ENCODE peak calls at places on chromosomes 6 and 20, in five cellular contexts. A is mesendoderm; V is HepG2; Y is breast epithelium; G is CD8-positive, alpha-beta T cell. D is an unnamed sample.

GRCh38 chr20:52859156-52859887 is 112.8 kb upstream of the TSHZ2 start:
- DNase-seq in G (no peak), A (peak; percentile 28), Y (no peak), V (no peak), D (no peak)

GRCh38 chr6:29702519-29703103 is 20.6 kb upstream of the HLA-F start:
- DNase-seq in Y (no peak), G (peak; percentile 69), V (peak; percentile 19), A (peak; percentile 79), D (peak; percentile 79)

GRCh38 chr6:145406733-145407256 is 328.5 kb downstream of the EPM2A start:
- DNase-seq in A (no peak), V (no peak), Y (no peak), G (no peak), D (no peak)

GRCh38 chr6:69164564-69165252 is 529.6 kb downstream of the ADGRB3 start:
- DNase-seq in Y (no peak), V (no peak), G (no peak), A (peak; percentile 78), D (no peak)

GRCh38 chr6:12873706-12874105 is 157.1 kb downstream of the PHACTR1 start:
- DNase-seq in Y (no peak), V (no peak), A (no peak), G (no peak), D (no peak)

GRCh38 chr20:51680067-51680749 is 88.0 kb downstream of the ATP9A start:
- DNase-seq in V (no peak), A (no peak), G (no peak), Y (no peak), D (no peak)

GRCh38 chr20:38896009-38896594 is 30.1 kb upstream of the FAM83D start:
- DNase-seq in A (no peak), Y (no peak), G (no peak), V (no peak), D (no peak)

GRCh38 chr6:127328043-127328442 is 15.4 kb downstream of the ECHDC1 start:
- DNase-seq in A (no peak), Y (no peak), G (no peak), V (no peak), D (no peak)

GRCh38 chr6:1724616-1725015 is 114.9 kb downstream of the FOXC1 start:
- DNase-seq in Y (peak; percentile 84), V (no peak), G (no peak), A (peak; percentile 62), D (peak; percentile 82)

GRCh38 chr6:44672086-44672485 is 284.6 kb downstream of the CDC5L start:
- DNase-seq in V (no peak), Y (no peak), G (no peak), A (no peak), D (no peak)

GRCh38 chr6:119078449-119079287 is at the start of gene FAM184A:
- DNase-seq in G (peak; percentile 53), V (peak; percentile 55), A (peak; percentile 79), Y (peak; percentile 27), D (peak; percentile 38)

GRCh38 chr6:26607434-26608230 is 10.9 kb downstream of the ABT1 start:
- DNase-seq in A (peak; percentile 68), Y (no peak), V (peak; percentile 72), G (peak; percentile 37), D (peak; percentile 78)

GRCh38 chr6:16700202-16700997 is 60.9 kb downstream of the ATXN1 start:
- DNase-seq in A (peak; percentile 40), G (no peak), Y (no peak), V (no peak), D (no peak)

GRCh38 chr20:58408603-58409246 is 19.7 kb downstream of the VAPB start:
- DNase-seq in A (no peak), G (no peak), V (peak; percentile 88), Y (no peak), D (no peak)

GRCh38 chr20:2914160-2914559 is 40.9 kb downstream of the PTPRA start:
- DNase-seq in V (peak; percentile 71), A (no peak), G (no peak), Y (no peak), D (no peak)

GRCh38 chr6:8102122-8102958 is at the start of gene EEF1E1:
- DNase-seq in Y (peak; percentile 94), A (peak; percentile 99), G (peak; percentile 97), V (peak; percentile 97), D (peak; percentile 99)
- H3K27ac ChIP-seq in Y (peak within 1 kb of the TSS; percentile 72), A (peak within 1 kb of the TSS; percentile 23), G (peak within 1 kb of the TSS; percentile 79), V (peak within 1 kb of the TSS; percentile 79), D (peak within 1 kb of the TSS; percentile 40)

GRCh38 chr6:154686162-154686561 is 47.1 kb upstream of the SCAF8 start:
- DNase-seq in V (no peak), Y (no peak), A (no peak), G (no peak), D (no peak)
- H3K4me1 ChIP-seq in V (no peaks in the 10 kb centered on the region), Y (no peaks in the 10 kb centered on the region), A (no peaks in the 10 kb centered on the region), G (no peaks in the 10 kb centered on the region), D (no peaks in the 10 kb centered on the region)

GRCh38 chr6:125210667-125211066 is 57.1 kb downstream of the TPD52L1 start:
- DNase-seq in Y (no peak), A (no peak), G (no peak), V (no peak), D (no peak)

GRCh38 chr6:125208625-125209249 is 55.2 kb downstream of the TPD52L1 start:
- DNase-seq in A (no peak), Y (no peak), G (no peak), V (no peak), D (no peak)

GRCh38 chr6:125206389-125206788 is 52.8 kb downstream of the TPD52L1 start:
- DNase-seq in G (no peak), A (no peak), Y (no peak), V (no peak), D (no peak)

GRCh38 chr6:125205931-125206330 is 52.4 kb downstream of the TPD52L1 start:
- DNase-seq in V (no peak), A (no peak), Y (no peak), G (no peak), D (no peak)

DNA sequence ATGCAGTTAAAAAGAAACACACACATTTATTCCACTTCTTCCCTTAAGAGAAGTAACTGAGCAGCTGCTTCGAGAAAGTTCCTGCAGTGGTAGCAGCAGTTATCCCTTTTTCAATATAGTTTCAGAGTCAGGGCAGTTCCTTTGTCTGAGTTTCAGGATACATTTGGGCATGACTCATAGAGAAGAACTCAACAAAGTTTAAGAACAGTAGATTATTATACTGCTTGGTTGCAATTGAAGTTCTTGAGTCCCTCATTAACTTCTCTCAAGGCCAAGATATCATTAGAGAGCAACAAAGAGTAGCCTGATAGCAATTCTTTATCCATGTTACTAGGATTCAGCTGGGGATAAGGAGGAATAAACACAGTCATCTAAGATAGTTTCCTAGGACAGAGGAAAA is 54.4 kb downstream of the TPD52L1 start:
- DNase-seq in G (no peak), A (no peak), Y (no peak), V (no peak), D (no peak)
- H3K27ac ChIP-seq in G (no peak overlapping the region), A (no peak overlapping the region), Y (no peak overlapping the region), V (no peak overlapping the region), D (no peak overlapping the region)

DNA sequence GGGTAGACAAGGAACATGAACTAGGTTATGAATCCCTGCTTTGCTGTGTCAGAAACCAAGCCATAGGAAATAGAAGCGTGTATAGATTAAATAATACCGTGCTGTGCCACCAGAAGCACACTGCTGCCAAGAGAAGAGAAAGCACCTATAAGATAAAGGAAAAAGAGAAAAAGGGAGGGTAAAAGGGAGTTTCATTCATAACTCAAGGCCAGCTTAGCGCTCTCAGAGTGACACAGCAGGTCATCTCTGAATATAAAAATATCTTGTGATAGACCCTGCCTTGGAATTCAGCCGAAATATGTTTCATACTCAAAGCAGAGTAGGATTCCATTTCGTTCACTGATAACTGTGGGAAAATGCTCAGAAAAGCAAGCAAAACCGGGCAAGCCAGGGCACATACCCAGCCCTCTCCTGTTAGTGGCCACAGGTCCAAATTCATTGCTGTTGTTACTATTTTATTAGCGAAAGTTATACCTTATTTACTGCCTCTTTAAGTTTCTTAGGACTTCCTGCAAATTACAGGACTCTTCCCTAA is 8.7 kb downstream of the JAG1 start:
- DNase-seq in Y (no peak), A (no peak), G (no peak), V (no peak), D (no peak)
- H3K4me1 ChIP-seq in Y (peaks cover 4% of the 10 kb centered on the region), A (peaks cover 31% of the 10 kb centered on the region), G (no peaks in the 10 kb centered on the region), V (peaks cover 100% of the 10 kb centered on the region), D (no peaks in the 10 kb centered on the region)

GRCh38 chr6:111549744-111550143 is 55.9 kb downstream of the TRAF3IP2 start:
- DNase-seq in A (no peak), V (no peak), Y (no peak), G (no peak), D (no peak)
- H3K27ac ChIP-seq in A (peak overlapping the region; percentile 42), V (no peak overlapping the region), Y (no peak overlapping the region), G (no peak overlapping the region), D (no peak overlapping the region)